ENCODE peak calls at places on chromosomes 3 and 15, in eight cellular contexts. One of them, this sample, is unnamed.
A peak's percentile ranks its signal among the peaks of the same experiment; 100 is the strongest.

GRCh38 chr15:77507151-77507847 is 86.6 kb downstream of the HMG20A start:
- DNase-seq in K562: no peak
- DNase-seq in HepG2: no peak
- DNase-seq in SK-N-SH: no peak
- DNase-seq in HCT116: no peak
- DNase-seq in GM23338: no peak
- DNase-seq in GM12878: no peak
- DNase-seq in H1: no peak
- DNase-seq in this sample: peak; percentile 61

GRCh38 chr3:191476053-191476787 is 15.3 kb downstream of the PYDC2 start:
- DNase-seq in H1: no peak
- DNase-seq in HepG2: no peak
- DNase-seq in SK-N-SH: no peak
- DNase-seq in HCT116: peak; percentile 18
- DNase-seq in K562: no peak
- DNase-seq in GM23338: no peak
- DNase-seq in GM12878: no peak
- DNase-seq in this sample: no peak

GRCh38 chr3:45462522-45463262 is 74.3 kb downstream of the LARS2 start:
- DNase-seq in GM23338: no peak
- DNase-seq in H1: no peak
- DNase-seq in GM12878: no peak
- DNase-seq in K562: no peak
- DNase-seq in HepG2: no peak
- DNase-seq in HCT116: no peak
- DNase-seq in SK-N-SH: no peak
- DNase-seq in this sample: no peak

GRCh38 chr15:39275066-39275465 is 305.8 kb upstream of the THBS1 start:
- DNase-seq in H1: no peak
- DNase-seq in K562: no peak
- DNase-seq in GM23338: no peak
- DNase-seq in SK-N-SH: no peak
- DNase-seq in HCT116: no peak
- DNase-seq in GM12878: no peak
- DNase-seq in HepG2: no peak
- DNase-seq in this sample: no peak

GRCh38 chr3:108406661-108407206 is 103.7 kb downstream of the MYH15 start:
- DNase-seq in GM12878: peak; percentile 68
- DNase-seq in SK-N-SH: peak; percentile 70
- DNase-seq in HCT116: peak; percentile 52
- DNase-seq in GM23338: peak; percentile 62
- DNase-seq in K562: peak; percentile 36
- DNase-seq in HepG2: peak; percentile 71
- DNase-seq in H1: no peak
- DNase-seq in this sample: peak; percentile 60

GRCh38 chr3:194369522-194370279 is at the start of gene LRRC15:
- DNase-seq in H1: no peak
- DNase-seq in GM23338: peak; percentile 56
- DNase-seq in K562: no peak
- DNase-seq in GM12878: no peak
- DNase-seq in SK-N-SH: no peak
- DNase-seq in HCT116: no peak
- DNase-seq in HepG2: peak; percentile 38
- DNase-seq in this sample: peak; percentile 30

GRCh38 chr3:193190387-193190786 is 50.6 kb upstream of the PLAAT1 start:
- DNase-seq in GM23338: peak; percentile 94
- DNase-seq in HepG2: peak; percentile 23
- DNase-seq in K562: peak; percentile 12
- DNase-seq in GM12878: no peak
- DNase-seq in H1: peak; percentile 60
- DNase-seq in HCT116: peak; percentile 19
- DNase-seq in SK-N-SH: peak; percentile 44
- DNase-seq in this sample: peak; percentile 56

GRCh38 chr15:90594297-90594696 is 64.6 kb downstream of the CRTC3 start:
- DNase-seq in H1: no peak
- DNase-seq in HCT116: no peak
- DNase-seq in SK-N-SH: no peak
- DNase-seq in GM12878: peak; percentile 80
- DNase-seq in HepG2: no peak
- DNase-seq in GM23338: peak; percentile 45
- DNase-seq in K562: no peak
- DNase-seq in this sample: peak; percentile 75

GRCh38 chr15:80777137-80777536 is 2.0 kb upstream of the CEMIP start:
- DNase-seq in K562: no peak
- DNase-seq in HCT116: no peak
- DNase-seq in SK-N-SH: no peak
- DNase-seq in GM12878: no peak
- DNase-seq in GM23338: no peak
- DNase-seq in HepG2: no peak
- DNase-seq in H1: no peak
- DNase-seq in this sample: peak; percentile 42

GRCh38 chr15:61910839-61911369 is 149.3 kb downstream of the VPS13C start:
- DNase-seq in HepG2: no peak
- DNase-seq in SK-N-SH: no peak
- DNase-seq in H1: no peak
- DNase-seq in HCT116: no peak
- DNase-seq in GM12878: no peak
- DNase-seq in GM23338: no peak
- DNase-seq in K562: no peak
- DNase-seq in this sample: no peak

GRCh38 chr3:175163686-175164085 is 304.6 kb downstream of the NAALADL2 start:
- DNase-seq in GM23338: no peak
- DNase-seq in HepG2: no peak
- DNase-seq in K562: no peak
- DNase-seq in SK-N-SH: no peak
- DNase-seq in HCT116: no peak
- DNase-seq in H1: no peak
- DNase-seq in GM12878: no peak
- DNase-seq in this sample: no peak

GRCh38 chr3:81301230-81301629 is 460.2 kb downstream of the GBE1 start:
- DNase-seq in GM12878: no peak
- DNase-seq in SK-N-SH: peak; percentile 50
- DNase-seq in K562: no peak
- DNase-seq in GM23338: no peak
- DNase-seq in H1: no peak
- DNase-seq in HCT116: no peak
- DNase-seq in HepG2: no peak
- DNase-seq in this sample: no peak

GRCh38 chr3:71309342-71309741 is 274.2 kb downstream of the FOXP1 start:
- DNase-seq in HCT116: no peak
- DNase-seq in K562: no peak
- DNase-seq in HepG2: no peak
- DNase-seq in GM12878: no peak
- DNase-seq in SK-N-SH: no peak
- DNase-seq in GM23338: no peak
- DNase-seq in H1: no peak
- DNase-seq in this sample: no peak

GRCh38 chr15:29517829-29518228 is 248.2 kb upstream of the NSMCE3 start:
- DNase-seq in HepG2: no peak
- DNase-seq in H1: no peak
- DNase-seq in K562: no peak
- DNase-seq in GM12878: no peak
- DNase-seq in SK-N-SH: no peak
- DNase-seq in GM23338: no peak
- DNase-seq in HCT116: no peak
- DNase-seq in this sample: no peak

GRCh38 chr15:94243418-94243817 is 12.1 kb downstream of the MCTP2 start:
- DNase-seq in GM12878: no peak
- DNase-seq in HepG2: no peak
- DNase-seq in SK-N-SH: no peak
- DNase-seq in GM23338: no peak
- DNase-seq in H1: no peak
- DNase-seq in K562: no peak
- DNase-seq in HCT116: no peak
- DNase-seq in this sample: no peak
- H3K79me2 ChIP-seq in GM12878: no peaks in the 10 kb centered on the region
- H3K79me2 ChIP-seq in HepG2: peaks cover 2% of the 10 kb centered on the region
- H3K79me2 ChIP-seq in SK-N-SH: no peaks in the 10 kb centered on the region
- H3K79me2 ChIP-seq in GM23338: no peaks in the 10 kb centered on the region
- H3K79me2 ChIP-seq in H1: no peaks in the 10 kb centered on the region
- H3K79me2 ChIP-seq in K562: no peaks in the 10 kb centered on the region
- H3K79me2 ChIP-seq in HCT116: peaks cover 11% of the 10 kb centered on the region
- H3K79me2 ChIP-seq in this sample: no peaks in the 10 kb centered on the region

GRCh38 chr3:14296352-14296751 is 106.1 kb upstream of the SLC6A6 start:
- DNase-seq in HCT116: no peak
- DNase-seq in K562: no peak
- DNase-seq in GM23338: no peak
- DNase-seq in GM12878: no peak
- DNase-seq in SK-N-SH: no peak
- DNase-seq in H1: no peak
- DNase-seq in HepG2: no peak
- DNase-seq in this sample: no peak

GRCh38 chr3:14298442-14298841 is 104.0 kb upstream of the SLC6A6 start:
- DNase-seq in HepG2: no peak
- DNase-seq in GM12878: no peak
- DNase-seq in K562: no peak
- DNase-seq in GM23338: no peak
- DNase-seq in HCT116: no peak
- DNase-seq in SK-N-SH: no peak
- DNase-seq in H1: no peak
- DNase-seq in this sample: no peak

GRCh38 chr3:14298991-14299555 is 103.3 kb upstream of the SLC6A6 start:
- DNase-seq in K562: no peak
- DNase-seq in GM23338: no peak
- DNase-seq in SK-N-SH: no peak
- DNase-seq in H1: no peak
- DNase-seq in HCT116: no peak
- DNase-seq in GM12878: no peak
- DNase-seq in HepG2: no peak
- DNase-seq in this sample: no peak

GRCh38 chr3:14297305-14297704 is 105.1 kb upstream of the SLC6A6 start:
- DNase-seq in HepG2: no peak
- DNase-seq in HCT116: no peak
- DNase-seq in GM12878: no peak
- DNase-seq in H1: no peak
- DNase-seq in SK-N-SH: no peak
- DNase-seq in GM23338: no peak
- DNase-seq in K562: no peak
- DNase-seq in this sample: no peak

DNA sequence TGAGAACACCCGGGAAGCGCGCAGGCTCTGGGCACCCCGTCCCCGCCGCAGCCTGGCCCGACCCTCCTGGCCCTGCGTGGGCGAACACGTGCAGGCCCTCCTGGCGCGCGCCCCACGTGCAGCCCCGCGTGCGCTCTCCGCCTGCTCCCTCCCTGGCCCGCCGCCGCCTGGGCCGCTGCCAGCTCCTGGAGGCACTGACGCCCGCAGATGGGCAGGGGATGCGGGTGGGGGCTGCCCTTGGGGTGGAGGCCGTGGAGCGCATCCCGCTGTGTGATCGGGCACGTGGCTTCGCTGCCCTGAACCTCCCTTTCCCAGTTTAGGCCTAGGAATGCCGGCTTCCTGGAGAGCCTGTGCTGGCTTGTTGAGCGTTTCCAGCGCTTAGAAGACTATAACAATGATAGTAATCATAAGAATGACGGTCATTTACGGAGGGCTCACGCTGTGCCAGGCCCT is 104.6 kb upstream of the SLC6A6 start:
- DNase-seq in GM23338: peak; percentile 49
- DNase-seq in K562: no peak
- DNase-seq in HepG2: no peak
- DNase-seq in HCT116: no peak
- DNase-seq in GM12878: no peak
- DNase-seq in H1: no peak
- DNase-seq in SK-N-SH: peak; percentile 40
- DNase-seq in this sample: no peak
- TF ChIP-seq POLR2AphosphoS5 in GM23338: no peak
- TF ChIP-seq POLR2AphosphoS5 in K562: no peak
- TF ChIP-seq POLR2AphosphoS5 in HepG2: no peak
- TF ChIP-seq POLR2AphosphoS5 in HCT116: no peak
- TF ChIP-seq POLR2AphosphoS5 in GM12878: no peak
- TF ChIP-seq POLR2AphosphoS5 in H1: no peak
- TF ChIP-seq POLR2AphosphoS5 in SK-N-SH: no peak
- TF ChIP-seq POLR2AphosphoS5 in this sample: no peak

GRCh38 chr15:99547474-99547873 is 18.3 kb upstream of the MEF2A start:
- DNase-seq in SK-N-SH: no peak
- DNase-seq in HepG2: no peak
- DNase-seq in H1: no peak
- DNase-seq in GM23338: no peak
- DNase-seq in GM12878: no peak
- DNase-seq in K562: no peak
- DNase-seq in HCT116: no peak
- DNase-seq in this sample: no peak

GRCh38 chr15:99545605-99546004 is 20.2 kb upstream of the MEF2A start:
- DNase-seq in GM12878: no peak
- DNase-seq in H1: no peak
- DNase-seq in SK-N-SH: no peak
- DNase-seq in HepG2: no peak
- DNase-seq in K562: no peak
- DNase-seq in HCT116: no peak
- DNase-seq in GM23338: no peak
- DNase-seq in this sample: no peak

GRCh38 chr15:99538261-99538660 is 27.5 kb upstream of the MEF2A start:
- DNase-seq in SK-N-SH: no peak
- DNase-seq in GM23338: no peak
- DNase-seq in GM12878: no peak
- DNase-seq in HCT116: no peak
- DNase-seq in K562: no peak
- DNase-seq in HepG2: no peak
- DNase-seq in H1: no peak
- DNase-seq in this sample: no peak

GRCh38 chr15:99546436-99547100 is 19.2 kb upstream of the MEF2A start:
- DNase-seq in K562: no peak
- DNase-seq in HCT116: no peak
- DNase-seq in GM12878: no peak
- DNase-seq in HepG2: no peak
- DNase-seq in SK-N-SH: no peak
- DNase-seq in GM23338: no peak
- DNase-seq in H1: no peak
- DNase-seq in this sample: no peak

GRCh38 chr15:99542828-99543227 is 23.0 kb upstream of the MEF2A start:
- DNase-seq in SK-N-SH: no peak
- DNase-seq in K562: no peak
- DNase-seq in H1: no peak
- DNase-seq in GM12878: no peak
- DNase-seq in GM23338: no peak
- DNase-seq in HepG2: no peak
- DNase-seq in HCT116: no peak
- DNase-seq in this sample: no peak
- H3K79me2 ChIP-seq in SK-N-SH: no peaks in the 10 kb centered on the region
- H3K79me2 ChIP-seq in K562: no peaks in the 10 kb centered on the region
- H3K79me2 ChIP-seq in H1: no peaks in the 10 kb centered on the region
- H3K79me2 ChIP-seq in GM12878: no peaks in the 10 kb centered on the region
- H3K79me2 ChIP-seq in GM23338: no peaks in the 10 kb centered on the region
- H3K79me2 ChIP-seq in HepG2: no peaks in the 10 kb centered on the region
- H3K79me2 ChIP-seq in HCT116: no peaks in the 10 kb centered on the region
- H3K79me2 ChIP-seq in this sample: no peaks in the 10 kb centered on the region

DNA sequence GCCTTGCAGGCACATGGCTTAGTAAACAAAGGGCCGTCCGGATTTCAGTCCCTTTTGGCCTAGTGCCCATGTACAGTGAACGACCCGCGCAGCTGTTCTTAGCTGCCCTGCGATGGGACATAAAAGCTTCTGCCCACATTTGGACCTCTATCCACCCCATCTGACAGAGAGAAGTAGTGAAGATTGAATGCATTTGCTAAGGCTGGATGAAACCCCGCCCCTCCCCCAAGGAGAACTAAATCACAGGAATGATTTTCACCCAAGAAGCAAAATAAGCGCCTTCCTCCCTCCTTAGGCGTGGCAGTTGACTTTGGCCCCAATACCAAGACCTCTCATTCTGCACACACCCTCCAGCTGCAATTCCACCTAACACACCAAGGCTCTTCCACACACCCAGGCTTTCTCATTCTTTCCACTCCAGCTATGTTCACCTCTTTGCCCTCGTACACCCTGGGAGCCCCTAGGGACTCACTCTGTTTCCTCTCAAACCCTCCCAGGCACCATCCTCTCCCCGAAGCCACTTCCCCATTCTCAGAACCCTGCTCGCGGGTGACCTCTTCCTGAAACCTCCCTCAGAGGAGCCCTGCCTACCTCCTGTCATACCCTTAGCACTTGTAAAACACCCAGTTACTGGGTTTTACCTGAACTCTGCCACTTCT is 14.1 kb upstream of the HRH1 start:
- DNase-seq in HCT116: no peak
- DNase-seq in HepG2: no peak
- DNase-seq in H1: no peak
- DNase-seq in SK-N-SH: no peak
- DNase-seq in GM23338: no peak
- DNase-seq in GM12878: peak; percentile 61
- DNase-seq in K562: no peak
- DNase-seq in this sample: no peak
- TF ChIP-seq POLR2AphosphoS5 in HCT116: peak; percentile 36
- TF ChIP-seq POLR2AphosphoS5 in HepG2: no peak
- TF ChIP-seq POLR2AphosphoS5 in H1: no peak
- TF ChIP-seq POLR2AphosphoS5 in SK-N-SH: no peak
- TF ChIP-seq POLR2AphosphoS5 in GM23338: no peak
- TF ChIP-seq POLR2AphosphoS5 in GM12878: no peak
- TF ChIP-seq POLR2AphosphoS5 in K562: no peak
- TF ChIP-seq POLR2AphosphoS5 in this sample: no peak

This sample was measured in endothelial cell of umbilical vein.